ENCODE peak calls at places on chromosome 16, in seven cellular contexts. One of them, this sample, is unnamed. For H3K4me1, the result is how much of the 10 kb centered on the place peaks cover.

GRCh38 chr16:47204736-47205499 is 61.2 kb upstream of the NETO2 start:
- DNase-seq in esophagus squamous epithelium: no peak
- DNase-seq in left ventricle myocardium inferior: no peak
- DNase-seq in body of pancreas: no peak
- DNase-seq in PC-3: peak
- DNase-seq in neural progenitor cell: peak
- DNase-seq in adrenal gland: no peak
- DNase-seq in this sample: no peak

GRCh38 chr16:56874800-56875199 is 9.8 kb downstream of the SLC12A3 start:
- DNase-seq in esophagus squamous epithelium: no peak
- DNase-seq in left ventricle myocardium inferior: no peak
- DNase-seq in body of pancreas: peak
- DNase-seq in PC-3: no peak
- DNase-seq in neural progenitor cell: no peak
- DNase-seq in adrenal gland: no peak
- DNase-seq in this sample: no peak

GRCh38 chr16:50173318-50173717 is 20.2 kb downstream of the TENT4B start:
- DNase-seq in esophagus squamous epithelium: no peak
- DNase-seq in left ventricle myocardium inferior: no peak
- DNase-seq in body of pancreas: no peak
- DNase-seq in PC-3: no peak
- DNase-seq in neural progenitor cell: no peak
- DNase-seq in adrenal gland: no peak
- DNase-seq in this sample: no peak

GRCh38 chr16:90018297-90019200 is 707 bp downstream of the DBNDD1 start:
- DNase-seq in esophagus squamous epithelium: no peak
- DNase-seq in left ventricle myocardium inferior: no peak
- DNase-seq in body of pancreas: peak
- DNase-seq in PC-3: peak
- DNase-seq in neural progenitor cell: peak
- DNase-seq in adrenal gland: no peak
- DNase-seq in this sample: no peak

GRCh38 chr16:535446-536405 is 8.2 kb downstream of the CAPN15 start:
- DNase-seq in esophagus squamous epithelium: no peak
- DNase-seq in left ventricle myocardium inferior: no peak
- DNase-seq in body of pancreas: peak
- DNase-seq in PC-3: peak
- DNase-seq in neural progenitor cell: no peak
- DNase-seq in adrenal gland: peak
- DNase-seq in this sample: no peak

GRCh38 chr16:56986361-56986760 is 3.0 kb upstream of the NLRC5 start:
- DNase-seq in esophagus squamous epithelium: no peak
- DNase-seq in left ventricle myocardium inferior: no peak
- DNase-seq in body of pancreas: no peak
- DNase-seq in PC-3: no peak
- DNase-seq in neural progenitor cell: no peak
- DNase-seq in adrenal gland: no peak
- DNase-seq in this sample: no peak

GRCh38 chr16:72400257-72401078 is 228.5 kb upstream of the PMFBP1 start:
- DNase-seq in esophagus squamous epithelium: no peak
- DNase-seq in left ventricle myocardium inferior: no peak
- DNase-seq in body of pancreas: peak
- DNase-seq in PC-3: peak
- DNase-seq in neural progenitor cell: peak
- DNase-seq in adrenal gland: peak
- DNase-seq in this sample: no peak

GRCh38 chr16:23229714-23230113 is 47.2 kb downstream of the SCNN1G start:
- DNase-seq in esophagus squamous epithelium: no peak
- DNase-seq in left ventricle myocardium inferior: no peak
- DNase-seq in body of pancreas: no peak
- DNase-seq in PC-3: peak
- DNase-seq in neural progenitor cell: no peak
- DNase-seq in adrenal gland: no peak
- DNase-seq in this sample: no peak

GRCh38 chr16:35144212-35144932 is 1685.0 kb downstream of the TP53TG3F start:
- DNase-seq in esophagus squamous epithelium: no peak
- DNase-seq in left ventricle myocardium inferior: no peak
- DNase-seq in body of pancreas: no peak
- DNase-seq in PC-3: no peak
- DNase-seq in neural progenitor cell: no peak
- DNase-seq in adrenal gland: no peak
- DNase-seq in this sample: no peak

GRCh38 chr16:721765-722481 is 977 bp downstream of the ANTKMT start:
- DNase-seq in esophagus squamous epithelium: no peak
- DNase-seq in left ventricle myocardium inferior: no peak
- DNase-seq in body of pancreas: no peak
- DNase-seq in PC-3: no peak
- DNase-seq in neural progenitor cell: no peak
- DNase-seq in adrenal gland: no peak
- DNase-seq in this sample: no peak

GRCh38 chr16:89036776-89037175 is 56.9 kb upstream of the ACSF3 start:
- DNase-seq in esophagus squamous epithelium: no peak
- DNase-seq in left ventricle myocardium inferior: no peak
- DNase-seq in body of pancreas: no peak
- DNase-seq in PC-3: no peak
- DNase-seq in neural progenitor cell: no peak
- DNase-seq in adrenal gland: no peak
- DNase-seq in this sample: no peak

GRCh38 chr16:81518439-81518757 is 73.8 kb downstream of the CMIP start:
- DNase-seq in esophagus squamous epithelium: no peak
- DNase-seq in left ventricle myocardium inferior: no peak
- DNase-seq in body of pancreas: no peak
- DNase-seq in PC-3: no peak
- DNase-seq in neural progenitor cell: no peak
- DNase-seq in adrenal gland: no peak
- DNase-seq in this sample: no peak

GRCh38 chr16:80803341-80804060 is 897 bp downstream of the CDYL2 start:
- DNase-seq in esophagus squamous epithelium: no peak
- DNase-seq in left ventricle myocardium inferior: peak
- DNase-seq in body of pancreas: peak
- DNase-seq in PC-3: peak
- DNase-seq in neural progenitor cell: peak
- DNase-seq in adrenal gland: peak
- DNase-seq in this sample: peak

GRCh38 chr16:11060856-11061255 is 116.5 kb downstream of the CLEC16A start:
- DNase-seq in esophagus squamous epithelium: no peak
- DNase-seq in left ventricle myocardium inferior: no peak
- DNase-seq in body of pancreas: no peak
- DNase-seq in PC-3: no peak
- DNase-seq in neural progenitor cell: no peak
- DNase-seq in adrenal gland: no peak
- DNase-seq in this sample: no peak

GRCh38 chr16:72009779-72010178 is 1.2 kb downstream of the DHODH start:
- DNase-seq in esophagus squamous epithelium: no peak
- DNase-seq in left ventricle myocardium inferior: no peak
- DNase-seq in body of pancreas: no peak
- DNase-seq in PC-3: no peak
- DNase-seq in neural progenitor cell: no peak
- DNase-seq in adrenal gland: no peak
- DNase-seq in this sample: no peak

GRCh38 chr16:75647492-75648264 is at the start of the genes KARS1 and TERF2IP:
- DNase-seq in esophagus squamous epithelium: peak
- DNase-seq in left ventricle myocardium inferior: peak
- DNase-seq in body of pancreas: peak
- DNase-seq in PC-3: peak
- DNase-seq in neural progenitor cell: peak
- DNase-seq in adrenal gland: peak
- DNase-seq in this sample: peak

GRCh38 chr16:75653926-75654325 is 6.4 kb downstream of the TERF2IP start:
- DNase-seq in esophagus squamous epithelium: no peak
- DNase-seq in left ventricle myocardium inferior: no peak
- DNase-seq in body of pancreas: no peak
- DNase-seq in PC-3: no peak
- DNase-seq in neural progenitor cell: no peak
- DNase-seq in adrenal gland: no peak
- DNase-seq in this sample: no peak

GRCh38 chr16:75647138-75647491 is 350 bp downstream of the KARS1 start:
- DNase-seq in esophagus squamous epithelium: no peak
- DNase-seq in left ventricle myocardium inferior: no peak
- DNase-seq in body of pancreas: no peak
- DNase-seq in PC-3: no peak
- DNase-seq in neural progenitor cell: no peak
- DNase-seq in adrenal gland: no peak
- DNase-seq in this sample: no peak

GRCh38 chr16:75644240-75645012 is 3.0 kb downstream of the KARS1 start:
- DNase-seq in esophagus squamous epithelium: no peak
- DNase-seq in left ventricle myocardium inferior: no peak
- DNase-seq in body of pancreas: no peak
- DNase-seq in PC-3: peak
- DNase-seq in neural progenitor cell: no peak
- DNase-seq in adrenal gland: no peak
- DNase-seq in this sample: no peak

DNA sequence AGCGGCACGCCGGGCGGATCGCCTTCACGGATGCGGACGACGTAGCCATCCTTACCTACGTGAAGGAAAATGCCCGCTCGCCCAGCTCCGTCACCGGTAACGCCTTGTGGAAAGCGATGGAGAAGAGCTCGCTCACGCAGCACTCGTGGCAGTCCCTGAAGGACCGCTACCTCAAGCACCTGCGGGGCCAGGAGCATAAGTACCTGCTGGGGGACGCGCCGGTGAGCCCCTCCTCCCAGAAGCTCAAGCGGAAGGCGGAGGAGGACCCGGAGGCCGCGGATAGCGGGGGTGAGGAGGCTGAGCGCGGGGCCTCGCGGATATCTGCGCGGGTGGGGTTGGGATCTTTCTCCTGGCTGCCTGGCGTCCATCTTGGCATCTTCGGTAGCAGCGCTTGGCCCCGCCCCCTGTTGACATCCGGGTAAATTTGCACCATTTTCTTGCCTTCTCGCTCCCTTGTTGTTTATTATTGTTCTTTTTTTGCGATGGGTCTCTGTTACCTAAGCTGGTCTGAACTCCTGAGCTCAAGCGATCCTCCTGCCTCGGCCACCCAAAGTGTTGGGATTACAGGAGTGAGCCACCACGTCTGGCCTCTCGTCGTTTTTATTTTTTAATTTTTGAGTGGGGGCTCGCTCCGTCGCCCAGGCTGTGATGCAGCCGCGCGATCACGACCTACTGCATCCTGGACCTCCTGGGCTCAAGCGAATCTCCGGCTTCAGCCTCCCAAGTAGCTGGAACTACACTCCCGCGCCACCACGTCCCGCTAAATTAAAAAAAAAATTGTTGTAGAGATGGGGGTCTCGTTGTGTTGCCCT is 898 bp downstream of the TERF2IP start:
- DNase-seq in esophagus squamous epithelium: no peak
- DNase-seq in left ventricle myocardium inferior: peak
- DNase-seq in body of pancreas: peak
- DNase-seq in PC-3: peak
- DNase-seq in neural progenitor cell: peak
- DNase-seq in adrenal gland: peak
- DNase-seq in this sample: peak
- H3K4me1 ChIP-seq in esophagus squamous epithelium: half or more
- H3K4me1 ChIP-seq in left ventricle myocardium inferior: half or more
- H3K4me1 ChIP-seq in body of pancreas: half or more
- H3K4me1 ChIP-seq in PC-3: under half
- H3K4me1 ChIP-seq in neural progenitor cell: under half
- H3K4me1 ChIP-seq in adrenal gland: half or more
- H3K4me1 ChIP-seq in this sample: under half

DNA sequence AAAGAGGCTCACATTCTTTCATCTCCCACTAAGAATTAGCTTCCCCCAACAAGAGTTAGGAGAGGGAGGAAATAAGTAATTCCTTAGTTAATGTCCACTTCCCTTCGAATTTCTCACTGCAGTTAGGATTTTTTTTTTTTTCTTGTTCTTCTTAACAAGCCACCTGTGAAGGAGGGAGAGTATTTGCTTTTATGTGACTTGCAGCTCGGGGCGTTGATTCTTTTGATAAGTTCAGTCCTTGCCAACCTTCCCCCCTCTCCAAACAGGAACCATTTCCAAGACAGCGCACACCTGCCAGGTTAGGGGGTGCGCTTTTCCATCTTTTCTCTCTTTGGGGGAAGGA is 841 bp downstream of the ADAMTS18 start:
- DNase-seq in esophagus squamous epithelium: no peak
- DNase-seq in left ventricle myocardium inferior: no peak
- DNase-seq in body of pancreas: no peak
- DNase-seq in PC-3: no peak
- DNase-seq in neural progenitor cell: no peak
- DNase-seq in adrenal gland: no peak
- DNase-seq in this sample: no peak
- H3K4me3 ChIP-seq in esophagus squamous epithelium: peak
- H3K4me3 ChIP-seq in left ventricle myocardium inferior: no peak
- H3K4me3 ChIP-seq in body of pancreas: no peak
- H3K4me3 ChIP-seq in PC-3: no peak
- H3K4me3 ChIP-seq in neural progenitor cell: peak
- H3K4me3 ChIP-seq in adrenal gland: no peak
- H3K4me3 ChIP-seq in this sample: no peak

GRCh38 chr16:68300736-68301459 is 9.8 kb downstream of the SLC7A6OS start:
- DNase-seq in esophagus squamous epithelium: no peak
- DNase-seq in left ventricle myocardium inferior: no peak
- DNase-seq in body of pancreas: no peak
- DNase-seq in PC-3: no peak
- DNase-seq in neural progenitor cell: no peak
- DNase-seq in adrenal gland: no peak
- DNase-seq in this sample: no peak
- TF ChIP-seq CTCF in esophagus squamous epithelium: no peak
- TF ChIP-seq CTCF in left ventricle myocardium inferior: no peak
- TF ChIP-seq CTCF in body of pancreas: no peak
- TF ChIP-seq CTCF in PC-3: no peak
- TF ChIP-seq CTCF in neural progenitor cell: no peak
- TF ChIP-seq CTCF in adrenal gland: no peak
- TF ChIP-seq CTCF in this sample: no peak

DNA sequence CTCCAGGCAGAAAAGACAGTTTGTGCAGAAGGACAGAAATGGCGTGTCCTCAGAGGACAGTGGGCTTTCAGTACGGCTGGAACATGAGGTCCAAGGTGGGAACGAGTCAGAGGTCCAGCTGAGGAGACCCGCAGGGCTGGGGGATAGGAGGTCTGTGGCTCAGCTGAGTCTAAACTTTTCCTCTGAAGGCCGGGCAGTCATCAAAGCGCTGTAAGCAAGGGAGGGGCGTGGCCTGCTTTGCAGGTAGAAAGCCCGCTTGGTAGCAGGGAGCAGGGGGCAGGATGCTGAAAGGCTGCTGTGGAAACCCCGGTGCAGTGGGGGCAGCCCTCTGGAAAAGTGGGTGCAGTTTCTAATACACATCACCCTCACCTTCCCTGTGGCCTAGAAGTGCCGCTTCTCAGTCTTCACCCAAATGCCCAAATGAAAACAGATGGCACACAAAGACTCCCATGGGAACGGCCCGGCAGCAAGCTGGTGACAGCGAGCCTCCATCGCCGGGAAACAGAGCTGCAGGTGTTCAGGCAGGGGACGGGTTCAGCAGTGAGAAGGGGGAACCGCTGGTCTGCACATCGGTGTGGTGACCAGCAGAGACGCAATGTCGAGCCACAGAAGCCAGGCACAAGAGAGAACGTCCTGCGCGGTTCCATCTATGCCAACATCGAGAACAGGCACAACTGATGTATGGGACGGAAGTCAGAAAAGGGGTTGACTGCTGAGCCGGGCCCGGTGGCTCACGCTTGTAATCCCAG is 12.2 kb upstream of the OSGIN1 start:
- DNase-seq in esophagus squamous epithelium: no peak
- DNase-seq in left ventricle myocardium inferior: no peak
- DNase-seq in body of pancreas: no peak
- DNase-seq in PC-3: no peak
- DNase-seq in neural progenitor cell: no peak
- DNase-seq in adrenal gland: no peak
- DNase-seq in this sample: no peak
- H3K4me1 ChIP-seq in esophagus squamous epithelium: under half
- H3K4me1 ChIP-seq in left ventricle myocardium inferior: under half
- H3K4me1 ChIP-seq in body of pancreas: under half
- H3K4me1 ChIP-seq in PC-3: under half
- H3K4me1 ChIP-seq in neural progenitor cell: under half
- H3K4me1 ChIP-seq in adrenal gland: under half
- H3K4me1 ChIP-seq in this sample: under half